ENCODE peak calls at places on chromosomes 12 and 14, in six cellular contexts. One of them, this sample, is unnamed.

GRCh38 chr14:49870908-49871307 is 18.3 kb upstream of the NEMF start:
- DNase-seq in stimulated activated CD4-positive, alpha-beta T cell treated with anti-CD3 and anti-CD28 coated beads, Interleukin-4, amount 100 ng/mL, for 1 hour: no peak
- DNase-seq in body of pancreas: no peak
- DNase-seq in stimulated activated naive B cell treated with anti-CD40 and anti-IgM and Interleukin-4, amounts not matched to agents 10 μg/mL and 1 μg/mL and 100 μg/mL, for 72 hours: no peak
- DNase-seq in NCI-H1092: no peak
- DNase-seq in WTC11: no peak
- DNase-seq in this sample: no peak

GRCh38 chr12:122908915-122909314 is 13.0 kb upstream of the VPS37B start:
- DNase-seq in stimulated activated CD4-positive, alpha-beta T cell treated with anti-CD3 and anti-CD28 coated beads, Interleukin-4, amount 100 ng/mL, for 1 hour: no peak
- DNase-seq in body of pancreas: peak; percentile 57
- DNase-seq in stimulated activated naive B cell treated with anti-CD40 and anti-IgM and Interleukin-4, amounts not matched to agents 10 μg/mL and 1 μg/mL and 100 μg/mL, for 72 hours: no peak
- DNase-seq in NCI-H1092: no peak
- DNase-seq in WTC11: no peak
- DNase-seq in this sample: no peak

GRCh38 chr12:46920503-46920902 is 94.7 kb upstream of the SLC38A4 start:
- DNase-seq in stimulated activated CD4-positive, alpha-beta T cell treated with anti-CD3 and anti-CD28 coated beads, Interleukin-4, amount 100 ng/mL, for 1 hour: no peak
- DNase-seq in body of pancreas: no peak
- DNase-seq in stimulated activated naive B cell treated with anti-CD40 and anti-IgM and Interleukin-4, amounts not matched to agents 10 μg/mL and 1 μg/mL and 100 μg/mL, for 72 hours: no peak
- DNase-seq in NCI-H1092: no peak
- DNase-seq in WTC11: no peak
- DNase-seq in this sample: no peak

GRCh38 chr12:53152390-53152789 is 28.1 kb upstream of the ZNF740 start:
- DNase-seq in stimulated activated CD4-positive, alpha-beta T cell treated with anti-CD3 and anti-CD28 coated beads, Interleukin-4, amount 100 ng/mL, for 1 hour: no peak
- DNase-seq in body of pancreas: no peak
- DNase-seq in stimulated activated naive B cell treated with anti-CD40 and anti-IgM and Interleukin-4, amounts not matched to agents 10 μg/mL and 1 μg/mL and 100 μg/mL, for 72 hours: no peak
- DNase-seq in NCI-H1092: no peak
- DNase-seq in WTC11: no peak
- DNase-seq in this sample: no peak

GRCh38 chr12:5620896-5621295 is 189.0 kb downstream of the NTF3 start:
- DNase-seq in stimulated activated CD4-positive, alpha-beta T cell treated with anti-CD3 and anti-CD28 coated beads, Interleukin-4, amount 100 ng/mL, for 1 hour: no peak
- DNase-seq in body of pancreas: no peak
- DNase-seq in stimulated activated naive B cell treated with anti-CD40 and anti-IgM and Interleukin-4, amounts not matched to agents 10 μg/mL and 1 μg/mL and 100 μg/mL, for 72 hours: no peak
- DNase-seq in NCI-H1092: no peak
- DNase-seq in WTC11: no peak
- DNase-seq in this sample: no peak

GRCh38 chr14:97564334-97564733 is 767.2 kb downstream of the VRK1 start:
- DNase-seq in stimulated activated CD4-positive, alpha-beta T cell treated with anti-CD3 and anti-CD28 coated beads, Interleukin-4, amount 100 ng/mL, for 1 hour: no peak
- DNase-seq in body of pancreas: no peak
- DNase-seq in stimulated activated naive B cell treated with anti-CD40 and anti-IgM and Interleukin-4, amounts not matched to agents 10 μg/mL and 1 μg/mL and 100 μg/mL, for 72 hours: no peak
- DNase-seq in NCI-H1092: no peak
- DNase-seq in WTC11: no peak
- DNase-seq in this sample: no peak

GRCh38 chr14:103744621-103745395 is 29.2 kb downstream of the ZFYVE21 start:
- DNase-seq in stimulated activated CD4-positive, alpha-beta T cell treated with anti-CD3 and anti-CD28 coated beads, Interleukin-4, amount 100 ng/mL, for 1 hour: no peak
- DNase-seq in body of pancreas: no peak
- DNase-seq in stimulated activated naive B cell treated with anti-CD40 and anti-IgM and Interleukin-4, amounts not matched to agents 10 μg/mL and 1 μg/mL and 100 μg/mL, for 72 hours: no peak
- DNase-seq in NCI-H1092: no peak
- DNase-seq in WTC11: no peak
- DNase-seq in this sample: no peak

GRCh38 chr12:90896164-90896563 is 58.8 kb downstream of the CCER1 start:
- DNase-seq in stimulated activated CD4-positive, alpha-beta T cell treated with anti-CD3 and anti-CD28 coated beads, Interleukin-4, amount 100 ng/mL, for 1 hour: no peak
- DNase-seq in body of pancreas: no peak
- DNase-seq in stimulated activated naive B cell treated with anti-CD40 and anti-IgM and Interleukin-4, amounts not matched to agents 10 μg/mL and 1 μg/mL and 100 μg/mL, for 72 hours: no peak
- DNase-seq in NCI-H1092: no peak
- DNase-seq in WTC11: no peak
- DNase-seq in this sample: no peak

GRCh38 chr12:27571463-27571862 is 47.5 kb downstream of the PPFIBP1 start:
- DNase-seq in stimulated activated CD4-positive, alpha-beta T cell treated with anti-CD3 and anti-CD28 coated beads, Interleukin-4, amount 100 ng/mL, for 1 hour: no peak
- DNase-seq in body of pancreas: no peak
- DNase-seq in stimulated activated naive B cell treated with anti-CD40 and anti-IgM and Interleukin-4, amounts not matched to agents 10 μg/mL and 1 μg/mL and 100 μg/mL, for 72 hours: no peak
- DNase-seq in NCI-H1092: no peak
- DNase-seq in WTC11: no peak
- DNase-seq in this sample: no peak

GRCh38 chr14:92644166-92644565 is 104.3 kb downstream of the LGMN start:
- DNase-seq in stimulated activated CD4-positive, alpha-beta T cell treated with anti-CD3 and anti-CD28 coated beads, Interleukin-4, amount 100 ng/mL, for 1 hour: no peak
- DNase-seq in body of pancreas: no peak
- DNase-seq in stimulated activated naive B cell treated with anti-CD40 and anti-IgM and Interleukin-4, amounts not matched to agents 10 μg/mL and 1 μg/mL and 100 μg/mL, for 72 hours: no peak
- DNase-seq in NCI-H1092: no peak
- DNase-seq in WTC11: no peak
- DNase-seq in this sample: no peak

GRCh38 chr12:75364918-75365317 is 26.0 kb upstream of the GLIPR1L2 start:
- DNase-seq in stimulated activated CD4-positive, alpha-beta T cell treated with anti-CD3 and anti-CD28 coated beads, Interleukin-4, amount 100 ng/mL, for 1 hour: no peak
- DNase-seq in body of pancreas: no peak
- DNase-seq in stimulated activated naive B cell treated with anti-CD40 and anti-IgM and Interleukin-4, amounts not matched to agents 10 μg/mL and 1 μg/mL and 100 μg/mL, for 72 hours: no peak
- DNase-seq in NCI-H1092: no peak
- DNase-seq in WTC11: no peak
- DNase-seq in this sample: no peak

GRCh38 chr12:38898001-38898684 is 7.2 kb downstream of the CPNE8 start:
- DNase-seq in stimulated activated CD4-positive, alpha-beta T cell treated with anti-CD3 and anti-CD28 coated beads, Interleukin-4, amount 100 ng/mL, for 1 hour: no peak
- DNase-seq in body of pancreas: no peak
- DNase-seq in stimulated activated naive B cell treated with anti-CD40 and anti-IgM and Interleukin-4, amounts not matched to agents 10 μg/mL and 1 μg/mL and 100 μg/mL, for 72 hours: no peak
- DNase-seq in NCI-H1092: no peak
- DNase-seq in WTC11: no peak
- DNase-seq in this sample: no peak

GRCh38 chr12:64240781-64241180 is 18.7 kb upstream of the KICS2 start:
- DNase-seq in stimulated activated CD4-positive, alpha-beta T cell treated with anti-CD3 and anti-CD28 coated beads, Interleukin-4, amount 100 ng/mL, for 1 hour: no peak
- DNase-seq in body of pancreas: no peak
- DNase-seq in stimulated activated naive B cell treated with anti-CD40 and anti-IgM and Interleukin-4, amounts not matched to agents 10 μg/mL and 1 μg/mL and 100 μg/mL, for 72 hours: no peak
- DNase-seq in NCI-H1092: no peak
- DNase-seq in WTC11: no peak
- DNase-seq in this sample: no peak

GRCh38 chr12:107320031-107320928 is 226.9 kb upstream of the CRY1 start:
- DNase-seq in stimulated activated CD4-positive, alpha-beta T cell treated with anti-CD3 and anti-CD28 coated beads, Interleukin-4, amount 100 ng/mL, for 1 hour: peak; percentile 85
- DNase-seq in body of pancreas: peak; percentile 43
- DNase-seq in stimulated activated naive B cell treated with anti-CD40 and anti-IgM and Interleukin-4, amounts not matched to agents 10 μg/mL and 1 μg/mL and 100 μg/mL, for 72 hours: peak; percentile 31
- DNase-seq in NCI-H1092: no peak
- DNase-seq in WTC11: peak; percentile 70
- DNase-seq in this sample: no peak

GRCh38 chr12:129332286-129332685 is 479.0 kb downstream of the GLT1D1 start:
- DNase-seq in stimulated activated CD4-positive, alpha-beta T cell treated with anti-CD3 and anti-CD28 coated beads, Interleukin-4, amount 100 ng/mL, for 1 hour: no peak
- DNase-seq in body of pancreas: no peak
- DNase-seq in stimulated activated naive B cell treated with anti-CD40 and anti-IgM and Interleukin-4, amounts not matched to agents 10 μg/mL and 1 μg/mL and 100 μg/mL, for 72 hours: no peak
- DNase-seq in NCI-H1092: no peak
- DNase-seq in WTC11: no peak
- DNase-seq in this sample: no peak

GRCh38 chr14:96122496-96122895 is 82.1 kb upstream of the BDKRB2 start:
- DNase-seq in stimulated activated CD4-positive, alpha-beta T cell treated with anti-CD3 and anti-CD28 coated beads, Interleukin-4, amount 100 ng/mL, for 1 hour: no peak
- DNase-seq in body of pancreas: no peak
- DNase-seq in stimulated activated naive B cell treated with anti-CD40 and anti-IgM and Interleukin-4, amounts not matched to agents 10 μg/mL and 1 μg/mL and 100 μg/mL, for 72 hours: no peak
- DNase-seq in NCI-H1092: no peak
- DNase-seq in WTC11: no peak
- DNase-seq in this sample: no peak

GRCh38 chr14:53979141-53979673 is 22.6 kb upstream of the BMP4 start:
- DNase-seq in stimulated activated CD4-positive, alpha-beta T cell treated with anti-CD3 and anti-CD28 coated beads, Interleukin-4, amount 100 ng/mL, for 1 hour: no peak
- DNase-seq in body of pancreas: no peak
- DNase-seq in stimulated activated naive B cell treated with anti-CD40 and anti-IgM and Interleukin-4, amounts not matched to agents 10 μg/mL and 1 μg/mL and 100 μg/mL, for 72 hours: no peak
- DNase-seq in NCI-H1092: no peak
- DNase-seq in WTC11: peak; percentile 30
- DNase-seq in this sample: no peak

GRCh38 chr12:12903642-12904609 is 12.6 kb downstream of the GPRC5A start:
- DNase-seq in stimulated activated CD4-positive, alpha-beta T cell treated with anti-CD3 and anti-CD28 coated beads, Interleukin-4, amount 100 ng/mL, for 1 hour: no peak
- DNase-seq in body of pancreas: no peak
- DNase-seq in stimulated activated naive B cell treated with anti-CD40 and anti-IgM and Interleukin-4, amounts not matched to agents 10 μg/mL and 1 μg/mL and 100 μg/mL, for 72 hours: no peak
- DNase-seq in NCI-H1092: no peak
- DNase-seq in WTC11: no peak
- DNase-seq in this sample: no peak

GRCh38 chr12:84911331-84912190 is 1.0 kb downstream of the SLC6A15 start:
- DNase-seq in stimulated activated CD4-positive, alpha-beta T cell treated with anti-CD3 and anti-CD28 coated beads, Interleukin-4, amount 100 ng/mL, for 1 hour: no peak
- DNase-seq in body of pancreas: peak; percentile 49
- DNase-seq in stimulated activated naive B cell treated with anti-CD40 and anti-IgM and Interleukin-4, amounts not matched to agents 10 μg/mL and 1 μg/mL and 100 μg/mL, for 72 hours: no peak
- DNase-seq in NCI-H1092: no peak
- DNase-seq in WTC11: peak; percentile 94
- DNase-seq in this sample: peak; percentile 60

GRCh38 chr14:55514819-55515470 is 65.1 kb upstream of the KTN1 start:
- DNase-seq in stimulated activated CD4-positive, alpha-beta T cell treated with anti-CD3 and anti-CD28 coated beads, Interleukin-4, amount 100 ng/mL, for 1 hour: no peak
- DNase-seq in body of pancreas: no peak
- DNase-seq in stimulated activated naive B cell treated with anti-CD40 and anti-IgM and Interleukin-4, amounts not matched to agents 10 μg/mL and 1 μg/mL and 100 μg/mL, for 72 hours: no peak
- DNase-seq in NCI-H1092: no peak
- DNase-seq in WTC11: no peak
- DNase-seq in this sample: no peak

GRCh38 chr12:58588771-58589170 is 331.5 kb downstream of the LRIG3 start:
- DNase-seq in stimulated activated CD4-positive, alpha-beta T cell treated with anti-CD3 and anti-CD28 coated beads, Interleukin-4, amount 100 ng/mL, for 1 hour: no peak
- DNase-seq in body of pancreas: no peak
- DNase-seq in stimulated activated naive B cell treated with anti-CD40 and anti-IgM and Interleukin-4, amounts not matched to agents 10 μg/mL and 1 μg/mL and 100 μg/mL, for 72 hours: no peak
- DNase-seq in NCI-H1092: no peak
- DNase-seq in WTC11: no peak
- DNase-seq in this sample: no peak

GRCh38 chr12:113039911-113040425 is 16.6 kb upstream of the DTX1 start:
- DNase-seq in stimulated activated CD4-positive, alpha-beta T cell treated with anti-CD3 and anti-CD28 coated beads, Interleukin-4, amount 100 ng/mL, for 1 hour: no peak
- DNase-seq in body of pancreas: no peak
- DNase-seq in stimulated activated naive B cell treated with anti-CD40 and anti-IgM and Interleukin-4, amounts not matched to agents 10 μg/mL and 1 μg/mL and 100 μg/mL, for 72 hours: no peak
- DNase-seq in NCI-H1092: no peak
- DNase-seq in WTC11: no peak
- DNase-seq in this sample: no peak

GRCh38 chr14:54749727-54750126 is 152.9 kb downstream of the GCH1 start:
- DNase-seq in stimulated activated CD4-positive, alpha-beta T cell treated with anti-CD3 and anti-CD28 coated beads, Interleukin-4, amount 100 ng/mL, for 1 hour: no peak
- DNase-seq in body of pancreas: no peak
- DNase-seq in stimulated activated naive B cell treated with anti-CD40 and anti-IgM and Interleukin-4, amounts not matched to agents 10 μg/mL and 1 μg/mL and 100 μg/mL, for 72 hours: no peak
- DNase-seq in NCI-H1092: no peak
- DNase-seq in WTC11: no peak
- DNase-seq in this sample: no peak

GRCh38 chr12:46388427-46388992 is 15.9 kb upstream of the SLC38A2 start:
- DNase-seq in stimulated activated CD4-positive, alpha-beta T cell treated with anti-CD3 and anti-CD28 coated beads, Interleukin-4, amount 100 ng/mL, for 1 hour: no peak
- DNase-seq in body of pancreas: no peak
- DNase-seq in stimulated activated naive B cell treated with anti-CD40 and anti-IgM and Interleukin-4, amounts not matched to agents 10 μg/mL and 1 μg/mL and 100 μg/mL, for 72 hours: no peak
- DNase-seq in NCI-H1092: no peak
- DNase-seq in WTC11: no peak
- DNase-seq in this sample: no peak

GRCh38 chr12:43847427-43847826 is 11.5 kb downstream of the TMEM117 start:
- DNase-seq in stimulated activated CD4-positive, alpha-beta T cell treated with anti-CD3 and anti-CD28 coated beads, Interleukin-4, amount 100 ng/mL, for 1 hour: no peak
- DNase-seq in body of pancreas: no peak
- DNase-seq in stimulated activated naive B cell treated with anti-CD40 and anti-IgM and Interleukin-4, amounts not matched to agents 10 μg/mL and 1 μg/mL and 100 μg/mL, for 72 hours: no peak
- DNase-seq in NCI-H1092: no peak
- DNase-seq in WTC11: no peak
- DNase-seq in this sample: no peak

GRCh38 chr12:12684375-12685106 is 11.4 kb downstream of the GPR19 start:
- DNase-seq in stimulated activated CD4-positive, alpha-beta T cell treated with anti-CD3 and anti-CD28 coated beads, Interleukin-4, amount 100 ng/mL, for 1 hour: no peak
- DNase-seq in body of pancreas: peak; percentile 23
- DNase-seq in stimulated activated naive B cell treated with anti-CD40 and anti-IgM and Interleukin-4, amounts not matched to agents 10 μg/mL and 1 μg/mL and 100 μg/mL, for 72 hours: no peak
- DNase-seq in NCI-H1092: peak; percentile 69
- DNase-seq in WTC11: peak; percentile 83
- DNase-seq in this sample: peak; percentile 93

GRCh38 chr14:65961004-65961403 is 525.2 kb upstream of the CCDC196 start:
- DNase-seq in stimulated activated CD4-positive, alpha-beta T cell treated with anti-CD3 and anti-CD28 coated beads, Interleukin-4, amount 100 ng/mL, for 1 hour: peak; percentile 82
- DNase-seq in body of pancreas: peak; percentile 47
- DNase-seq in stimulated activated naive B cell treated with anti-CD40 and anti-IgM and Interleukin-4, amounts not matched to agents 10 μg/mL and 1 μg/mL and 100 μg/mL, for 72 hours: peak; percentile 46
- DNase-seq in NCI-H1092: peak; percentile 12
- DNase-seq in WTC11: peak; percentile 88
- DNase-seq in this sample: peak; percentile 34

GRCh38 chr12:40999212-40999611 is 188.9 kb upstream of the PDZRN4 start:
- DNase-seq in stimulated activated CD4-positive, alpha-beta T cell treated with anti-CD3 and anti-CD28 coated beads, Interleukin-4, amount 100 ng/mL, for 1 hour: no peak
- DNase-seq in body of pancreas: no peak
- DNase-seq in stimulated activated naive B cell treated with anti-CD40 and anti-IgM and Interleukin-4, amounts not matched to agents 10 μg/mL and 1 μg/mL and 100 μg/mL, for 72 hours: no peak
- DNase-seq in NCI-H1092: no peak
- DNase-seq in WTC11: no peak
- DNase-seq in this sample: no peak

GRCh38 chr12:128844031-128844635 is 9.1 kb upstream of the GLT1D1 start:
- DNase-seq in stimulated activated CD4-positive, alpha-beta T cell treated with anti-CD3 and anti-CD28 coated beads, Interleukin-4, amount 100 ng/mL, for 1 hour: no peak
- DNase-seq in body of pancreas: no peak
- DNase-seq in stimulated activated naive B cell treated with anti-CD40 and anti-IgM and Interleukin-4, amounts not matched to agents 10 μg/mL and 1 μg/mL and 100 μg/mL, for 72 hours: no peak
- DNase-seq in NCI-H1092: no peak
- DNase-seq in WTC11: peak; percentile 11
- DNase-seq in this sample: no peak

GRCh38 chr12:129531004-129531403 is 372.8 kb downstream of the TMEM132D start:
- DNase-seq in stimulated activated CD4-positive, alpha-beta T cell treated with anti-CD3 and anti-CD28 coated beads, Interleukin-4, amount 100 ng/mL, for 1 hour: no peak
- DNase-seq in body of pancreas: peak; percentile 62
- DNase-seq in stimulated activated naive B cell treated with anti-CD40 and anti-IgM and Interleukin-4, amounts not matched to agents 10 μg/mL and 1 μg/mL and 100 μg/mL, for 72 hours: no peak
- DNase-seq in NCI-H1092: no peak
- DNase-seq in WTC11: no peak
- DNase-seq in this sample: no peak

GRCh38 chr14:45972416-45972815 is 679.2 kb downstream of the RPL10L start:
- DNase-seq in stimulated activated CD4-positive, alpha-beta T cell treated with anti-CD3 and anti-CD28 coated beads, Interleukin-4, amount 100 ng/mL, for 1 hour: no peak
- DNase-seq in body of pancreas: no peak
- DNase-seq in stimulated activated naive B cell treated with anti-CD40 and anti-IgM and Interleukin-4, amounts not matched to agents 10 μg/mL and 1 μg/mL and 100 μg/mL, for 72 hours: no peak
- DNase-seq in NCI-H1092: no peak
- DNase-seq in WTC11: no peak
- DNase-seq in this sample: peak; percentile 27

GRCh38 chr12:23197266-23197665 is 572.3 kb downstream of the ETNK1 start:
- DNase-seq in stimulated activated CD4-positive, alpha-beta T cell treated with anti-CD3 and anti-CD28 coated beads, Interleukin-4, amount 100 ng/mL, for 1 hour: no peak
- DNase-seq in body of pancreas: no peak
- DNase-seq in stimulated activated naive B cell treated with anti-CD40 and anti-IgM and Interleukin-4, amounts not matched to agents 10 μg/mL and 1 μg/mL and 100 μg/mL, for 72 hours: no peak
- DNase-seq in NCI-H1092: no peak
- DNase-seq in WTC11: no peak
- DNase-seq in this sample: no peak

GRCh38 chr14:36973806-36974442 is 198.5 kb downstream of the SLC25A21 start:
- DNase-seq in stimulated activated CD4-positive, alpha-beta T cell treated with anti-CD3 and anti-CD28 coated beads, Interleukin-4, amount 100 ng/mL, for 1 hour: no peak
- DNase-seq in body of pancreas: no peak
- DNase-seq in stimulated activated naive B cell treated with anti-CD40 and anti-IgM and Interleukin-4, amounts not matched to agents 10 μg/mL and 1 μg/mL and 100 μg/mL, for 72 hours: no peak
- DNase-seq in NCI-H1092: no peak
- DNase-seq in WTC11: no peak
- DNase-seq in this sample: no peak